ENCODE peak calls at places on chromosomes 2 and 18, in six cellular contexts. J is WTC11, T is fibroblast of lung, W is H9, G is natural killer cell, P is neural progenitor cell. M is an unnamed sample.

GRCh38 chr18:75114231-75114630 is 94.7 kb downstream of the PTGR3 start:
- DNase-seq in W (no peak), P (no peak), G (no peak), J (no peak), T (no peak), M (no peak)

GRCh38 chr18:59566507-59566906 is 130.7 kb downstream of the CCBE1 start:
- DNase-seq in W (no peak), T (peak), J (no peak), P (no peak), G (no peak), M (no peak)

GRCh38 chr18:38241736-38242135 is 676.1 kb upstream of the CELF4 start:
- DNase-seq in T (peak), J (no peak), G (no peak), W (no peak), P (no peak), M (no peak)

GRCh38 chr2:182652326-182652725 is 63.7 kb upstream of the DNAJC10 start:
- DNase-seq in T (no peak), G (no peak), W (no peak), P (no peak), J (no peak), M (no peak)

GRCh38 chr2:67752964-67753363 is 309.8 kb downstream of the C1D start:
- DNase-seq in G (no peak), W (no peak), P (no peak), J (no peak), T (peak), M (no peak)

GRCh38 chr18:62877448-62878221 is 162.3 kb downstream of the PHLPP1 start:
- DNase-seq in T (peak), W (peak), P (peak), J (peak), G (no peak), M (no peak)

GRCh38 chr2:30894498-30895119 is 87.4 kb upstream of the CAPN13 start:
- DNase-seq in W (no peak), P (no peak), T (no peak), J (no peak), G (no peak), M (no peak)

GRCh38 chr2:33068261-33068660 is 121.5 kb downstream of the LTBP1 start:
- DNase-seq in P (no peak), W (no peak), T (peak), G (no peak), J (no peak), M (no peak)

GRCh38 chr2:129080715-129081472 is 762.2 kb upstream of the HS6ST1 start:
- DNase-seq in G (no peak), J (no peak), T (no peak), P (peak), W (no peak), M (no peak)

GRCh38 chr18:78579854-78580577 is 399.6 kb upstream of the SALL3 start:
- DNase-seq in G (no peak), P (no peak), W (no peak), J (no peak), T (no peak), M (no peak)

GRCh38 chr2:47388888-47389287 is 14.1 kb upstream of the MSH2 start:
- DNase-seq in J (no peak), G (no peak), T (no peak), W (no peak), P (no peak), M (no peak)

GRCh38 chr2:38528008-38528442 is 74.7 kb downstream of the HNRNPLL start:
- DNase-seq in P (peak), J (peak), T (peak), W (peak), G (no peak), M (no peak)

GRCh38 chr18:48781990-48782368 is 168.8 kb downstream of the SMAD7 start:
- DNase-seq in P (no peak), J (no peak), T (no peak), G (no peak), W (no peak), M (no peak)

GRCh38 chr2:16773080-16773713 is 107.6 kb upstream of the CYRIA start:
- DNase-seq in J (peak), G (no peak), P (peak), T (peak), W (peak), M (peak)

GRCh38 chr2:108536133-108536780 is 2.0 kb downstream of the LIMS1 start:
- DNase-seq in G (no peak), W (no peak), P (no peak), T (peak), J (no peak), M (no peak)

GRCh38 chr18:23231340-23232021 is 96.2 kb downstream of the CABLES1 start:
- DNase-seq in T (peak), J (no peak), G (peak), W (no peak), P (no peak), M (peak)

GRCh38 chr18:13437801-13438506 is 219.4 kb downstream of the LDLRAD4 start:
- DNase-seq in P (no peak), G (no peak), W (no peak), T (no peak), J (no peak), M (no peak)

GRCh38 chr2:108570416-108570815 is 36.1 kb downstream of the LIMS1 start:
- DNase-seq in T (peak), J (no peak), P (no peak), W (no peak), G (no peak), M (no peak)

GRCh38 chr2:80061881-80062280 is 242.7 kb downstream of the LRRTM1 start:
- DNase-seq in G (no peak), T (no peak), W (no peak), J (no peak), P (no peak), M (no peak)

GRCh38 chr2:127873707-127874303 is 12.0 kb downstream of the AMMECR1L start:
- DNase-seq in G (no peak), W (no peak), J (no peak), T (no peak), P (no peak), M (no peak)

GRCh38 chr18:32707153-32707552 is 65.7 kb downstream of the KLHL14 start:
- DNase-seq in P (no peak), J (no peak), G (no peak), W (no peak), T (no peak), M (no peak)

GRCh38 chr2:9001229-9001628 is 2.3 kb downstream of the MBOAT2 start:
- DNase-seq in P (no peak), T (no peak), G (no peak), J (no peak), W (no peak), M (no peak)

GRCh38 chr2:98134138-98134537 is 47.2 kb downstream of the VWA3B start:
- DNase-seq in T (no peak), P (peak), W (peak), G (no peak), J (no peak), M (peak)

GRCh38 chr18:31610841-31611240 is 19.2 kb downstream of the TTR start:
- DNase-seq in W (peak), P (peak), T (no peak), J (peak), G (no peak), M (no peak)

GRCh38 chr2:126661702-126662465 is 5.9 kb downstream of the GYPC start:
- DNase-seq in G (no peak), J (no peak), W (no peak), T (no peak), P (no peak), M (no peak)

GRCh38 chr2:68031546-68032160 is 31.2 kb downstream of the C1D start:
- DNase-seq in T (peak), J (no peak), P (peak), W (no peak), G (no peak), M (peak)

GRCh38 chr2:55489467-55490062 is 30.0 kb upstream of the CFAP36 start:
- DNase-seq in P (no peak), T (no peak), W (no peak), G (no peak), J (no peak), M (no peak)

GRCh38 chr2:217933326-217933993 is 69.3 kb downstream of the TNS1 start:
- DNase-seq in W (no peak), G (no peak), P (no peak), J (no peak), T (no peak), M (no peak)

GRCh38 chr2:189514107-189514506 is 66.5 kb downstream of the SLC40A1 start:
- DNase-seq in W (no peak), P (no peak), G (no peak), T (no peak), J (no peak), M (no peak)

GRCh38 chr2:21372654-21373053 is 248.9 kb downstream of the TDRD15 start:
- DNase-seq in G (no peak), T (peak), J (peak), P (peak), W (peak), M (no peak)
- TF ChIP-seq CTCF in G (no peak), T (peak), J (peak), P (peak), W (peak), M (peak)

GRCh38 chr2:54158311-54158710 is 42.9 kb downstream of the ACYP2 start:
- DNase-seq in T (no peak), W (no peak), J (no peak), P (no peak), G (no peak), M (no peak)

GRCh38 chr2:54166121-54166773 is 50.8 kb downstream of the ACYP2 start:
- DNase-seq in W (no peak), J (no peak), T (no peak), P (no peak), G (no peak), M (no peak)

DNA sequence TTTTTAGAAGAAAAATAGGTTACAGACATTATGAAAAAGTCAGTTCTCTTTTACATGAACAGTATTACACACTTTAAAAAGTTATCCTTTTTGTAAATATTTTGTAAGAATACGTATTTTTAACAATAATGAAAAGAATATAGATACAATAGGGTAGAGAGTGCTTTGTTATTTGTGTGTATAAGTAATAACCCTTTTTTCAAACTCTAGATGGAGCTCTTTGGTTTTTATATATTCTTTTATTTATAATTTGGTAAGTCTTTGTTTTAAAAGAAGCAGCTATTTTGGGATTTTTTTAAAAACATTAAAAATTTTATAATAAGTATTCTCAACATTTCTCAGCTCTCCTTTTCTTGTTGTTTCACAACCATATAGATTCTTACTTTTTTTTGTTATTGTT is 46.2 kb downstream of the ACYP2 start:
- DNase-seq in G (no peak), P (no peak), W (no peak), T (peak), J (no peak), M (no peak)
- TF ChIP-seq CTCF in G (no peak), P (no peak), W (no peak), T (no peak), J (no peak), M (no peak)

DNA sequence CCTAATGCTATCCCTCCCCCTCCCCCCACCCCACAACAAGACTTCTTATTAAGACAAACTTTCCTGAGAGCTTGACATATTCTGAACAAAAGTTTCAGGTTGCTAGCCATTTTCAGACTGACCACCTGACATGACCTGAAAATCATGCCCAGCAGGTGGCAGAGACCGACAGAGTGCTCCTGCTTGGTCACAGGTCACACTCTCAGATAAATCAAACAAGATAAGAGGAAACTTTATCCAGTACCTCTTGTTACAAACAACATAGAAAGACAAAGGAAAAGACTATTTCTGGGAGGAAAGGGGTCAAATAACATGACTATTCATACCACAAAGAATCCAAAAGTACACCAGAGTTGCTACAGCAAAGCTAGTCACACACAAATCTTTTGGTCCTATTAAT is 107.4 kb downstream of the TMEM200C start:
- DNase-seq in W (no peak), J (no peak), G (no peak), P (no peak), T (no peak), M (no peak)
- TF ChIP-seq CTCF in W (no peak), J (no peak), G (no peak), P (no peak), T (no peak), M (no peak)

GRCh38 chr2:216064014-216064630 is 17.5 kb downstream of the PECR start:
- DNase-seq in P (peak), W (no peak), J (no peak), T (no peak), G (no peak), M (no peak)
- TF ChIP-seq CTCF in P (peak), W (peak), J (no peak), T (no peak), G (no peak), M (no peak)

DNA sequence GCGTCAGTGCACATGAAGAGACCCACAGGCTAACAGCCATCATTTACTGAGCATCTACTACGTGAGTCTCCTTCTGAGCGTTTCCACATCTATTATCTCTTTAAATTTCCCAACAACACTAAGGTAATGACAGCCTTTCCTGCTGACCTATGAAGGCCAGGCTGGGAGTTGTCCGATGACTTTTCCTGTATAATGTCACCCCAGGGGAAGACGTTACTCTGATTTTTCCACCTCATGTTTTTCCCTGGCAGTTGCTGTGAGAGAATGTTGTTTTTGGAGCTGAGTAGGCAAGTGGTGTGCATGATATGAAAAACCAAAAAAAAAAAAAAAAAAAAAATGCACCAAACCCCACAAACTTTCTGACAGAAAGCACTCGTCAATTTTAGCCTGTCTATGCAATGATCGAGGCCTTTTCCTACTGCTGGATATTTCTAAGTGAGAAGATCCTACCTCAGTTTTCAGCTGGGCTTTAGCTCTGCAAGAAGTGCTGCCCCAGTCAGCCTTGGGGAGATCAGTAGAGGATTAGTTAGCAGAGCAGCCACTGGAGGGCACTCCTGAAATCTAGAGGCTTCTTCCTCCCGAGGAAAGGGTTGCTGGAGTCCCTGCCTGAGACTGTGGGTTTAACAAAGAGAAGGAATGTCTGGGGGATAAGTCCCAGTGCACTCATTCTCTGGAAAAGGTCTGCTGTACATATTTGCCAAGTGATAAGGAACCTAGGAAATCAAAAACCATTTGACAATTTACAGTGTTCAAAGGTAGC is 207.5 kb downstream of the SLC8A1 start:
- DNase-seq in P (peak), G (no peak), T (peak), W (peak), J (peak), M (peak)
- TF ChIP-seq CTCF in P (peak), G (no peak), T (peak), W (peak), J (no peak), M (peak)

DNA sequence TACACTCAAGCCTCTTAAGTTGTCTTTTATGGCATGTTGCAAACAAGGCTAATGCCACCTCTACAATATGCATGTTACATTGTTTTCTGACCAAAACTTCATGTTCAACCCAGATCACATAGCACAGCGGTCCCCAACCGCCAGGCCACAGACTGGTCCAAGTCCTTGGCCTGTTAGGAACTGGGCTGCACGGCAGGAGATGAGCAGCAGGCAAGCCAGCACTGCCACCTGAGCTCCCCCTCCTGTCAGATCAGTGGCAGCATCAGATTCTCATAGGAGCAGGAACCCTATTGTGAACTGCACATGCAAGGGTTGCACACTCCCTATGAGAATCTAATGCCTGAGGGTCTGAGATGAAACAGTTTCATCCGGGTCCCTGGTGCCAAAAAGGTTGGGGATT is 324.8 kb upstream of the CHAC2 start:
- DNase-seq in T (no peak), W (peak), J (peak), P (peak), G (no peak), M (no peak)
- TF ChIP-seq CTCF in T (no peak), W (peak), J (no peak), P (peak), G (no peak), M (peak)

DNA sequence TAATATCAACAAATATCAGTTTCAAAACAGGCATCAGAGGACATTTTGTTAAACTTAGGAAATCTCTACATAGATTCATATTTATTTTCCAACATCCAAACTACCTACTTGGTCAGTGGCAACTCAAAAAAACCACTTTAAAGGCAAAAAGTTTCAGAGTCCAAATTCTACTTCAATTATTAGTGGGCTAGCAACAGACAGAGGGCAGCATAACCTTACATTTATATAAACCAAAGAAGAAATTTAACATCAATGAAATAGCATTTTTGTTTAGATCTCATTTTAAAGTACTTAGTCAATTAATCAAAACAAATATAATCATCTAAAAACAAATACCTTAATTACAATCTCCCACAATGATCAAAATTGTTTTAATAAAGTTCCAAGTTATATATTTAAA is 33.3 kb downstream of the RTTN start:
- DNase-seq in J (no peak), G (no peak), T (peak), W (no peak), P (no peak), M (no peak)
- TF ChIP-seq CTCF in J (no peak), G (no peak), T (peak), W (peak), P (peak), M (peak)

DNA sequence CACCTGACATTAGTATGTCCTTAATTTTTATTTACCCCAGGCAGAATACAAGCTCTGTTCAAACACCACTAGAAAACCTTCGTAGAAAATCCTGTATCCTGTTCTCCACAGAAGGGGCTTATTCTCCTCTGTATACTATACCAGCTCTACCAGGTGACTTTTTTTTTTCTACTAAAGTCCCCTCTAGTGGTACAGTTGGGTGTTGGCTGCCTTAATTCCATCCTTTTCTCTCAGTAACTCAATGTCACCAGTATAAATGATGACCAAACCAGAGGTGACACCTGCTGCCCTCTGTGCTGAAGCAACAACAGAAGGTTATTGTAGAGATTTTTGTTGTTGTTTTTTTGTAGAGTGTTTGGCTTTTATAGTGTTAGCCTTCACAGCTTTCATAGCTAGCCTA is 1322.0 kb downstream of the LRP1B start:
- DNase-seq in G (no peak), W (no peak), T (no peak), J (no peak), P (peak), M (no peak)
- TF ChIP-seq CTCF in G (no peak), W (peak), T (no peak), J (no peak), P (peak), M (no peak)

GRCh38 chr2:230048010-230048671 is 20.6 kb downstream of the SLC16A14 start:
- DNase-seq in T (no peak), G (no peak), W (no peak), J (no peak), P (no peak), M (no peak)

GRCh38 chr2:230043461-230043860 is 25.3 kb downstream of the SLC16A14 start:
- DNase-seq in G (no peak), W (no peak), J (no peak), T (no peak), P (no peak), M (no peak)

GRCh38 chr2:230043025-230043424 is 25.7 kb downstream of the SLC16A14 start:
- DNase-seq in G (no peak), W (no peak), T (no peak), P (no peak), J (no peak), M (no peak)

GRCh38 chr2:230050151-230050550 is 18.6 kb downstream of the SLC16A14 start:
- DNase-seq in P (no peak), W (no peak), G (no peak), T (no peak), J (no peak), M (no peak)

GRCh38 chr2:230046491-230046890 is 22.2 kb downstream of the SLC16A14 start:
- DNase-seq in J (no peak), P (no peak), T (no peak), W (no peak), G (no peak), M (no peak)
- TF ChIP-seq CTCF in J (no peak), P (no peak), T (no peak), W (no peak), G (no peak), M (no peak)

GRCh38 chr2:240013343-240013742 is 11.8 kb downstream of the NDUFA10 start:
- DNase-seq in P (no peak), J (no peak), G (no peak), W (no peak), T (peak), M (no peak)
- TF ChIP-seq CTCF in P (peak), J (no peak), G (no peak), W (peak), T (peak), M (peak)

M was measured in GM13977.